ENCODE peak calls at places on chromosome 18, in eight cellular contexts. L is fibroblast of pulmonary artery; P is M059J; E is stimulated activated CD8-positive, alpha-beta memory T cell treated with anti-CD3 and anti-CD28 coated beads, Interleukin-7, amount 100 ng/mL, for 24 hours; U is activated gamma-delta T cell treated with Interleukin-2 at 50 U/mL for 16 hours; D is Right ventricle myocardium inferior; N is HEK293T; O is NCI-H146. I is an unnamed sample.
A peak's percentile ranks its signal among the peaks of the same experiment; 100 is the strongest.

GRCh38 chr18:25230658-25231326 is 121.2 kb downstream of the ZNF521 start:
- DNase-seq in L (peak; percentile 89), P (peak; percentile 66), E (no peak), U (no peak), D (peak; percentile 73), N (no peak), O (no peak), I (peak; percentile 65)

GRCh38 chr18:37852464-37852863 is 286.9 kb upstream of the CELF4 start:
- DNase-seq in L (no peak), P (no peak), E (no peak), U (no peak), D (no peak), N (no peak), O (no peak), I (no peak)

GRCh38 chr18:61870151-61870550 is 22.7 kb downstream of the RNF152 start:
- DNase-seq in L (peak; percentile 17), P (peak; percentile 24), E (no peak), U (no peak), D (no peak), N (no peak), O (no peak), I (no peak)

GRCh38 chr18:500556-501405 is at the start of gene COLEC12:
- DNase-seq in L (no peak), P (peak; percentile 33), E (no peak), U (no peak), D (peak; percentile 71), N (peak; percentile 42), O (peak; percentile 32), I (peak; percentile 25)

GRCh38 chr18:25672490-25672889 is 320.5 kb upstream of the ZNF521 start:
- DNase-seq in L (no peak), P (no peak), E (no peak), U (no peak), D (no peak), N (peak; percentile 26), O (no peak), I (no peak)

GRCh38 chr18:31610841-31611240 is 19.2 kb downstream of the TTR start:
- DNase-seq in L (peak; percentile 22), P (peak; percentile 12), E (no peak), U (no peak), D (no peak), N (peak; percentile 78), O (peak; percentile 74), I (no peak)

GRCh38 chr18:13500227-13500865 is 226.0 kb downstream of the FAM210A start:
- DNase-seq in L (peak; percentile 55), P (peak; percentile 87), E (no peak), U (no peak), D (no peak), N (peak; percentile 25), O (peak; percentile 41), I (no peak)

GRCh38 chr18:8947576-8947975 is 154.9 kb upstream of the NDUFV2 start:
- DNase-seq in L (no peak), P (peak; percentile 98), E (no peak), U (no peak), D (no peak), N (no peak), O (no peak), I (no peak)

GRCh38 chr18:46283268-46283667 is 179.1 kb downstream of the HAUS1 start:
- DNase-seq in L (peak; percentile 40), P (peak; percentile 56), E (no peak), U (no peak), D (no peak), N (no peak), O (no peak), I (no peak)

GRCh38 chr18:9000736-9001135 is 101.8 kb upstream of the NDUFV2 start:
- DNase-seq in L (peak; percentile 60), P (no peak), E (no peak), U (no peak), D (no peak), N (no peak), O (no peak), I (no peak)

GRCh38 chr18:31102020-31102684 is at the start of gene DSC2:
- DNase-seq in L (no peak), P (no peak), E (no peak), U (no peak), D (peak; percentile 79), N (peak; percentile 75), O (no peak), I (no peak)

GRCh38 chr18:37476182-37476581 is 89.4 kb downstream of the CELF4 start:
- DNase-seq in L (no peak), P (peak; percentile 17), E (peak; percentile 1), U (no peak), D (peak; percentile 28), N (peak; percentile 82), O (peak; percentile 56), I (no peak)

GRCh38 chr18:39167990-39168389 is 1602.4 kb upstream of the CELF4 start:
- DNase-seq in L (no peak), P (no peak), E (no peak), U (no peak), D (no peak), N (no peak), O (no peak), I (no peak)

GRCh38 chr18:58052960-58053359 is 8.9 kb downstream of the NEDD4L start:
- DNase-seq in L (no peak), P (no peak), E (no peak), U (no peak), D (no peak), N (no peak), O (no peak), I (no peak)

GRCh38 chr18:11327656-11328055 is 178.3 kb upstream of the PIEZO2 start:
- DNase-seq in L (peak; percentile 50), P (peak; percentile 90), E (no peak), U (no peak), D (no peak), N (no peak), O (no peak), I (no peak)

GRCh38 chr18:56233595-56233994 is 404.8 kb downstream of the TXNL1 start:
- DNase-seq in L (peak; percentile 90), P (peak; percentile 81), E (no peak), U (no peak), D (no peak), N (no peak), O (no peak), I (peak; percentile 19)

GRCh38 chr18:8176554-8176953 is 432.7 kb upstream of the RAB12 start:
- DNase-seq in L (no peak), P (peak; percentile 32), E (no peak), U (no peak), D (no peak), N (no peak), O (no peak), I (no peak)

GRCh38 chr18:8609711-8610441 is 639 bp downstream of the RAB12 start:
- DNase-seq in L (no peak), P (peak; percentile 16), E (no peak), U (no peak), D (no peak), N (peak; percentile 8), O (peak; percentile 70), I (no peak)

GRCh38 chr18:54134053-54134452 is 90.4 kb downstream of the MBD2 start:
- DNase-seq in L (no peak), P (no peak), E (no peak), U (no peak), D (no peak), N (no peak), O (no peak), I (no peak)

GRCh38 chr18:25289040-25289631 is 62.8 kb downstream of the ZNF521 start:
- DNase-seq in L (peak; percentile 93), P (peak; percentile 91), E (no peak), U (no peak), D (no peak), N (peak; percentile 56), O (no peak), I (no peak)